ENCODE peak calls at places on chromosomes 2 and 18, in four cellular contexts. Y, Z, G and X are unnamed samples.

GRCh38 chr2:237575869-237576862 is 9.8 kb downstream of the PRLH start:
- DNase-seq in Z (no peak), G (no peak), Y (no peak), X (no peak)

GRCh38 chr2:29238497-29238896 is 123.3 kb downstream of the CLIP4 start:
- DNase-seq in Z (no peak), Y (no peak), G (peak; percentile 48), X (no peak)

GRCh38 chr2:80304522-80304878 is at the start of gene LRRTM1:
- DNase-seq in G (no peak), Y (no peak), Z (no peak), X (no peak)

GRCh38 chr2:108635630-108636354 is 83.5 kb upstream of the RANBP2 start:
- DNase-seq in Y (no peak), G (no peak), Z (no peak), X (no peak)

GRCh38 chr18:62106271-62106670 is 80.6 kb downstream of the PIGN start:
- DNase-seq in Y (no peak), Z (no peak), G (no peak), X (no peak)

GRCh38 chr2:126914811-126915500 is 16.3 kb downstream of the TEX51 start:
- DNase-seq in Z (no peak), Y (no peak), G (no peak), X (no peak)

GRCh38 chr18:13405305-13406038 is 186.9 kb downstream of the LDLRAD4 start:
- DNase-seq in Z (no peak), Y (no peak), G (no peak), X (no peak)

GRCh38 chr18:3333056-3333720 is 71.3 kb downstream of the MYL12B start:
- DNase-seq in Y (no peak), G (no peak), Z (no peak), X (no peak)

GRCh38 chr2:210899131-210899530 is 342.7 kb downstream of the CPS1 start:
- DNase-seq in Z (peak; percentile 12), Y (no peak), G (no peak), X (no peak)

GRCh38 chr2:65594150-65594549 is 161.8 kb upstream of the SPRED2 start:
- DNase-seq in Y (no peak), G (no peak), Z (no peak), X (no peak)

GRCh38 chr2:133777607-133778006 is 209.3 kb upstream of the NCKAP5 start:
- DNase-seq in Z (no peak), Y (no peak), G (peak; percentile 76), X (no peak)

GRCh38 chr18:1048048-1048447 is 143.4 kb downstream of the ADCYAP1 start:
- DNase-seq in Z (peak; percentile 15), Y (no peak), G (peak; percentile 67), X (peak; percentile 48)